ENCODE peak calls at places on chromosomes 12 and 14, in six cellular contexts. G, I, K, W, S and D are unnamed samples.

GRCh38 chr14:101705733-101706508 is 55.6 kb upstream of the PPP2R5C start:
- DNase-seq in G (no peak), I (peak; percentile 35), K (peak; percentile 50), W (no peak), S (no peak), D (peak; percentile 39)

GRCh38 chr12:10941916-10942607 is 3.0 kb upstream of the TAS2R14 start:
- DNase-seq in G (no peak), I (no peak), K (no peak), W (no peak), S (peak; percentile 87), D (peak; percentile 14)

GRCh38 chr12:68336754-68337343 is 4.7 kb upstream of the MDM1 start:
- DNase-seq in G (peak; percentile 87), I (no peak), K (no peak), W (no peak), S (no peak), D (peak; percentile 38)

GRCh38 chr14:102486513-102487203 is 22.9 kb downstream of the ANKRD9 start:
- DNase-seq in G (no peak), I (no peak), K (no peak), W (no peak), S (no peak), D (no peak)

GRCh38 chr12:122729583-122730214 is 945 bp downstream of the HCAR1 start:
- DNase-seq in G (no peak), I (no peak), K (no peak), W (no peak), S (no peak), D (no peak)

GRCh38 chr12:89971880-89972279 is 263.2 kb upstream of the ATP2B1 start:
- DNase-seq in G (no peak), I (no peak), K (no peak), W (no peak), S (no peak), D (no peak)

GRCh38 chr14:60344751-60345150 is 95.7 kb downstream of the PPM1A start:
- DNase-seq in G (no peak), I (no peak), K (no peak), W (no peak), S (no peak), D (no peak)

GRCh38 chr12:122142857-122143256 is 31.2 kb downstream of the IL31 start:
- DNase-seq in G (no peak), I (no peak), K (no peak), W (no peak), S (no peak), D (no peak)

GRCh38 chr12:25052191-25053020 is 103.5 kb upstream of the BCAT1 start:
- DNase-seq in G (no peak), I (peak; percentile 12), K (peak; percentile 72), W (peak; percentile 97), S (no peak), D (no peak)

GRCh38 chr12:117063162-117063911 is 35.9 kb downstream of the TESC start:
- DNase-seq in G (no peak), I (no peak), K (no peak), W (no peak), S (no peak), D (no peak)

GRCh38 chr14:43132441-43132840 is 1374.6 kb downstream of the FSCB start:
- DNase-seq in G (no peak), I (no peak), K (no peak), W (no peak), S (no peak), D (no peak)

GRCh38 chr12:6837370-6838060 is 3.2 kb upstream of the GNB3 start:
- DNase-seq in G (no peak), I (no peak), K (no peak), W (no peak), S (no peak), D (no peak)

GRCh38 chr12:54358945-54359761 is 5.1 kb downstream of the GPR84 start:
- DNase-seq in G (peak; percentile 92), I (peak; percentile 72), K (peak; percentile 99), W (peak; percentile 99), S (peak; percentile 100), D (peak; percentile 100)

GRCh38 chr14:85565862-85566296 is 35.9 kb downstream of the FLRT2 start:
- DNase-seq in G (no peak), I (no peak), K (no peak), W (no peak), S (peak; percentile 38), D (no peak)

GRCh38 chr12:125142601-125143000 is 77.4 kb downstream of the AACS start:
- DNase-seq in G (no peak), I (no peak), K (no peak), W (no peak), S (no peak), D (no peak)

GRCh38 chr12:70549340-70550179 is 87.7 kb downstream of the PTPRB start:
- DNase-seq in G (no peak), I (no peak), K (no peak), W (no peak), S (no peak), D (no peak)

GRCh38 chr12:81520064-81520945 is 238.8 kb downstream of the PPFIA2 start:
- DNase-seq in G (no peak), I (no peak), K (no peak), W (no peak), S (no peak), D (no peak)

GRCh38 chr12:108832730-108833354 is 24.5 kb downstream of the SSH1 start:
- DNase-seq in G (no peak), I (no peak), K (no peak), W (no peak), S (peak; percentile 84), D (no peak)

GRCh38 chr12:95151406-95151805 is 65.9 kb downstream of the FGD6 start:
- DNase-seq in G (no peak), I (no peak), K (no peak), W (no peak), S (no peak), D (no peak)

GRCh38 chr12:118377005-118377890 is 893 bp downstream of the SUDS3 start:
- DNase-seq in G (no peak), I (no peak), K (peak; percentile 45), W (peak; percentile 70), S (no peak), D (no peak)

GRCh38 chr14:94026173-94026885 is at the start of gene OTUB2:
- DNase-seq in G (peak; percentile 96), I (peak; percentile 83), K (peak; percentile 100), W (peak; percentile 97), S (peak; percentile 97), D (peak; percentile 93)

GRCh38 chr12:93569656-93570551 is 2.6 kb upstream of the SOCS2 start:
- DNase-seq in G (peak; percentile 82), I (peak; percentile 31), K (peak; percentile 79), W (peak; percentile 84), S (peak; percentile 54), D (peak; percentile 30)

GRCh38 chr14:55749201-55749812 is 169.3 kb downstream of the KTN1 start:
- DNase-seq in G (no peak), I (no peak), K (no peak), W (no peak), S (no peak), D (peak; percentile 23)

GRCh38 chr12:104722541-104723534 is 235.3 kb downstream of the SLC41A2 start:
- DNase-seq in G (no peak), I (no peak), K (no peak), W (no peak), S (no peak), D (no peak)

GRCh38 chr14:59265808-59266207 is 77.3 kb downstream of the DAAM1 start:
- DNase-seq in G (no peak), I (no peak), K (no peak), W (no peak), S (peak; percentile 11), D (no peak)

GRCh38 chr14:78535041-78535440 is 364.9 kb downstream of the NRXN3 start:
- DNase-seq in G (no peak), I (no peak), K (no peak), W (no peak), S (no peak), D (no peak)

GRCh38 chr12:16939871-16940306 is 333.9 kb upstream of the LMO3 start:
- DNase-seq in G (peak; percentile 16), I (no peak), K (peak; percentile 47), W (peak; percentile 88), S (peak; percentile 52), D (peak; percentile 55)

GRCh38 chr12:104458645-104459555 is 2.2 kb downstream of the CHST11 start:
- DNase-seq in G (no peak), I (no peak), K (peak; percentile 28), W (no peak), S (no peak), D (no peak)

GRCh38 chr12:88242161-88242925 is 100.2 kb downstream of the TMTC3 start:
- DNase-seq in G (no peak), I (no peak), K (no peak), W (peak; percentile 37), S (peak; percentile 80), D (peak; percentile 89)

GRCh38 chr12:62854024-62854423 is 80.9 kb downstream of the PPM1H start:
- DNase-seq in G (no peak), I (no peak), K (no peak), W (no peak), S (peak; percentile 37), D (no peak)

GRCh38 chr12:111211910-111212757 is 156.8 kb downstream of the PHETA1 start:
- DNase-seq in G (no peak), I (no peak), K (no peak), W (peak; percentile 58), S (no peak), D (no peak)

GRCh38 chr14:102819176-102819628 is 42.0 kb downstream of the TRAF3 start:
- DNase-seq in G (no peak), I (no peak), K (peak; percentile 41), W (peak; percentile 71), S (no peak), D (no peak)

GRCh38 chr12:101327054-101327453 is 47.1 kb downstream of the UTP20 start:
- DNase-seq in G (no peak), I (no peak), K (no peak), W (no peak), S (no peak), D (no peak)

GRCh38 chr12:62260733-62261683 is 804 bp downstream of the USP15 start:
- DNase-seq in G (no peak), I (no peak), K (peak; percentile 70), W (peak; percentile 88), S (peak; percentile 56), D (no peak)

GRCh38 chr14:58479975-58480374 is 52.5 kb downstream of the KIAA0586 start:
- DNase-seq in G (no peak), I (no peak), K (no peak), W (peak; percentile 77), S (no peak), D (no peak)

GRCh38 chr12:70186436-70186835 is 56.8 kb upstream of the CNOT2 start:
- DNase-seq in G (no peak), I (no peak), K (no peak), W (no peak), S (no peak), D (no peak)

GRCh38 chr12:54719691-54720090 is 71.5 kb upstream of the DCD start:
- DNase-seq in G (no peak), I (no peak), K (no peak), W (no peak), S (no peak), D (no peak)

GRCh38 chr12:90627180-90627896 is 327.6 kb downstream of the CCER1 start:
- DNase-seq in G (no peak), I (no peak), K (no peak), W (no peak), S (no peak), D (no peak)

GRCh38 chr14:103538291-103539055 is 9.5 kb downstream of the TRMT61A start:
- DNase-seq in G (no peak), I (no peak), K (no peak), W (peak; percentile 49), S (no peak), D (no peak)

GRCh38 chr12:90965204-90965603 is 10.2 kb upstream of the CCER1 start:
- DNase-seq in G (no peak), I (no peak), K (no peak), W (no peak), S (no peak), D (no peak)